ENCODE peak calls at places on chromosomes 11 and 22, in eight cellular contexts. One of them, this sample, is unnamed.

GRCh38 chr11:118622376-118623290 is 15.2 kb downstream of the PHLDB1 start:
- DNase-seq in activated CD4-positive, alpha-beta T cell treated with anti-CD3 and anti-CD28 coated beads, Interleukin-2, amount 50 U/mL, for 24 hours: no peak
- DNase-seq in GM04503: peak; percentile 71
- DNase-seq in lower lobe of right lung: peak; percentile 62
- DNase-seq in myocyte: peak; percentile 97
- DNase-seq in stimulated activated CD4-positive, alpha-beta T cell treated with anti-CD3 and anti-CD28 coated beads, Interleukin-1b, Interleukin-23, amount 100 ng/mL, for 1 hour: no peak
- DNase-seq in astrocyte of the hippocampus: peak; percentile 90
- DNase-seq in lung: peak; percentile 72
- DNase-seq in this sample: peak; percentile 96

GRCh38 chr11:111069076-111069475 is 176.4 kb upstream of the POU2AF2 start:
- DNase-seq in activated CD4-positive, alpha-beta T cell treated with anti-CD3 and anti-CD28 coated beads, Interleukin-2, amount 50 U/mL, for 24 hours: no peak
- DNase-seq in GM04503: no peak
- DNase-seq in lower lobe of right lung: no peak
- DNase-seq in myocyte: no peak
- DNase-seq in stimulated activated CD4-positive, alpha-beta T cell treated with anti-CD3 and anti-CD28 coated beads, Interleukin-1b, Interleukin-23, amount 100 ng/mL, for 1 hour: no peak
- DNase-seq in astrocyte of the hippocampus: no peak
- DNase-seq in lung: no peak
- DNase-seq in this sample: no peak

GRCh38 chr11:76510060-76511047 is 65.5 kb downstream of the EMSY start:
- DNase-seq in activated CD4-positive, alpha-beta T cell treated with anti-CD3 and anti-CD28 coated beads, Interleukin-2, amount 50 U/mL, for 24 hours: no peak
- DNase-seq in GM04503: peak; percentile 13
- DNase-seq in lower lobe of right lung: no peak
- DNase-seq in myocyte: no peak
- DNase-seq in stimulated activated CD4-positive, alpha-beta T cell treated with anti-CD3 and anti-CD28 coated beads, Interleukin-1b, Interleukin-23, amount 100 ng/mL, for 1 hour: no peak
- DNase-seq in astrocyte of the hippocampus: peak; percentile 82
- DNase-seq in lung: no peak
- DNase-seq in this sample: peak; percentile 75

GRCh38 chr11:119506436-119506835 is 83.5 kb upstream of the THY1 start:
- DNase-seq in activated CD4-positive, alpha-beta T cell treated with anti-CD3 and anti-CD28 coated beads, Interleukin-2, amount 50 U/mL, for 24 hours: no peak
- DNase-seq in GM04503: no peak
- DNase-seq in lower lobe of right lung: no peak
- DNase-seq in myocyte: no peak
- DNase-seq in stimulated activated CD4-positive, alpha-beta T cell treated with anti-CD3 and anti-CD28 coated beads, Interleukin-1b, Interleukin-23, amount 100 ng/mL, for 1 hour: no peak
- DNase-seq in astrocyte of the hippocampus: no peak
- DNase-seq in lung: no peak
- DNase-seq in this sample: no peak

GRCh38 chr11:46050065-46050464 is 71.2 kb downstream of the PHF21A start:
- DNase-seq in activated CD4-positive, alpha-beta T cell treated with anti-CD3 and anti-CD28 coated beads, Interleukin-2, amount 50 U/mL, for 24 hours: no peak
- DNase-seq in GM04503: peak; percentile 60
- DNase-seq in lower lobe of right lung: peak; percentile 44
- DNase-seq in myocyte: peak; percentile 61
- DNase-seq in stimulated activated CD4-positive, alpha-beta T cell treated with anti-CD3 and anti-CD28 coated beads, Interleukin-1b, Interleukin-23, amount 100 ng/mL, for 1 hour: no peak
- DNase-seq in astrocyte of the hippocampus: peak; percentile 96
- DNase-seq in lung: peak; percentile 63
- DNase-seq in this sample: peak; percentile 82

GRCh38 chr11:11382858-11383532 is 29.9 kb upstream of the CSNK2A3 start:
- DNase-seq in activated CD4-positive, alpha-beta T cell treated with anti-CD3 and anti-CD28 coated beads, Interleukin-2, amount 50 U/mL, for 24 hours: no peak
- DNase-seq in GM04503: no peak
- DNase-seq in lower lobe of right lung: no peak
- DNase-seq in myocyte: no peak
- DNase-seq in stimulated activated CD4-positive, alpha-beta T cell treated with anti-CD3 and anti-CD28 coated beads, Interleukin-1b, Interleukin-23, amount 100 ng/mL, for 1 hour: no peak
- DNase-seq in astrocyte of the hippocampus: no peak
- DNase-seq in lung: no peak
- DNase-seq in this sample: no peak

GRCh38 chr11:103907548-103908455 is 128.6 kb upstream of the DDI1 start:
- DNase-seq in activated CD4-positive, alpha-beta T cell treated with anti-CD3 and anti-CD28 coated beads, Interleukin-2, amount 50 U/mL, for 24 hours: no peak
- DNase-seq in GM04503: no peak
- DNase-seq in lower lobe of right lung: no peak
- DNase-seq in myocyte: no peak
- DNase-seq in stimulated activated CD4-positive, alpha-beta T cell treated with anti-CD3 and anti-CD28 coated beads, Interleukin-1b, Interleukin-23, amount 100 ng/mL, for 1 hour: no peak
- DNase-seq in astrocyte of the hippocampus: peak; percentile 38
- DNase-seq in lung: no peak
- DNase-seq in this sample: no peak

GRCh38 chr22:19497245-19497644 is 17.5 kb downstream of the CDC45 start:
- DNase-seq in activated CD4-positive, alpha-beta T cell treated with anti-CD3 and anti-CD28 coated beads, Interleukin-2, amount 50 U/mL, for 24 hours: no peak
- DNase-seq in GM04503: no peak
- DNase-seq in lower lobe of right lung: no peak
- DNase-seq in myocyte: peak; percentile 98
- DNase-seq in stimulated activated CD4-positive, alpha-beta T cell treated with anti-CD3 and anti-CD28 coated beads, Interleukin-1b, Interleukin-23, amount 100 ng/mL, for 1 hour: no peak
- DNase-seq in astrocyte of the hippocampus: peak; percentile 92
- DNase-seq in lung: no peak
- DNase-seq in this sample: peak; percentile 69

GRCh38 chr22:30252411-30253204 is 6.0 kb upstream of the LIF start:
- DNase-seq in activated CD4-positive, alpha-beta T cell treated with anti-CD3 and anti-CD28 coated beads, Interleukin-2, amount 50 U/mL, for 24 hours: no peak
- DNase-seq in GM04503: no peak
- DNase-seq in lower lobe of right lung: no peak
- DNase-seq in myocyte: no peak
- DNase-seq in stimulated activated CD4-positive, alpha-beta T cell treated with anti-CD3 and anti-CD28 coated beads, Interleukin-1b, Interleukin-23, amount 100 ng/mL, for 1 hour: no peak
- DNase-seq in astrocyte of the hippocampus: peak; percentile 47
- DNase-seq in lung: no peak
- DNase-seq in this sample: peak; percentile 83

GRCh38 chr11:1992111-1992510 is 5.5 kb downstream of the H19 start:
- DNase-seq in activated CD4-positive, alpha-beta T cell treated with anti-CD3 and anti-CD28 coated beads, Interleukin-2, amount 50 U/mL, for 24 hours: no peak
- DNase-seq in GM04503: no peak
- DNase-seq in lower lobe of right lung: no peak
- DNase-seq in myocyte: no peak
- DNase-seq in stimulated activated CD4-positive, alpha-beta T cell treated with anti-CD3 and anti-CD28 coated beads, Interleukin-1b, Interleukin-23, amount 100 ng/mL, for 1 hour: no peak
- DNase-seq in astrocyte of the hippocampus: no peak
- DNase-seq in lung: no peak
- DNase-seq in this sample: no peak

GRCh38 chr11:1862588-1863351 is 9.9 kb downstream of the LSP1 start:
- DNase-seq in activated CD4-positive, alpha-beta T cell treated with anti-CD3 and anti-CD28 coated beads, Interleukin-2, amount 50 U/mL, for 24 hours: no peak
- DNase-seq in GM04503: no peak
- DNase-seq in lower lobe of right lung: peak; percentile 46
- DNase-seq in myocyte: peak; percentile 74
- DNase-seq in stimulated activated CD4-positive, alpha-beta T cell treated with anti-CD3 and anti-CD28 coated beads, Interleukin-1b, Interleukin-23, amount 100 ng/mL, for 1 hour: no peak
- DNase-seq in astrocyte of the hippocampus: peak; percentile 68
- DNase-seq in lung: no peak
- DNase-seq in this sample: peak; percentile 51

GRCh38 chr11:114447892-114448291 is 8.6 kb downstream of the REXO2 start:
- DNase-seq in activated CD4-positive, alpha-beta T cell treated with anti-CD3 and anti-CD28 coated beads, Interleukin-2, amount 50 U/mL, for 24 hours: no peak
- DNase-seq in GM04503: peak; percentile 41
- DNase-seq in lower lobe of right lung: no peak
- DNase-seq in myocyte: no peak
- DNase-seq in stimulated activated CD4-positive, alpha-beta T cell treated with anti-CD3 and anti-CD28 coated beads, Interleukin-1b, Interleukin-23, amount 100 ng/mL, for 1 hour: no peak
- DNase-seq in astrocyte of the hippocampus: peak; percentile 38
- DNase-seq in lung: no peak
- DNase-seq in this sample: no peak

GRCh38 chr22:49205401-49205800 is 622.3 kb downstream of the BRD1 start:
- DNase-seq in activated CD4-positive, alpha-beta T cell treated with anti-CD3 and anti-CD28 coated beads, Interleukin-2, amount 50 U/mL, for 24 hours: no peak
- DNase-seq in GM04503: no peak
- DNase-seq in lower lobe of right lung: no peak
- DNase-seq in myocyte: no peak
- DNase-seq in stimulated activated CD4-positive, alpha-beta T cell treated with anti-CD3 and anti-CD28 coated beads, Interleukin-1b, Interleukin-23, amount 100 ng/mL, for 1 hour: no peak
- DNase-seq in astrocyte of the hippocampus: no peak
- DNase-seq in lung: no peak
- DNase-seq in this sample: no peak

GRCh38 chr11:68930991-68931855 is 27.5 kb downstream of the IGHMBP2 start:
- DNase-seq in activated CD4-positive, alpha-beta T cell treated with anti-CD3 and anti-CD28 coated beads, Interleukin-2, amount 50 U/mL, for 24 hours: no peak
- DNase-seq in GM04503: no peak
- DNase-seq in lower lobe of right lung: no peak
- DNase-seq in myocyte: no peak
- DNase-seq in stimulated activated CD4-positive, alpha-beta T cell treated with anti-CD3 and anti-CD28 coated beads, Interleukin-1b, Interleukin-23, amount 100 ng/mL, for 1 hour: no peak
- DNase-seq in astrocyte of the hippocampus: no peak
- DNase-seq in lung: no peak
- DNase-seq in this sample: no peak

GRCh38 chr11:43830928-43831440 is 49.6 kb upstream of the ALKBH3 start:
- DNase-seq in activated CD4-positive, alpha-beta T cell treated with anti-CD3 and anti-CD28 coated beads, Interleukin-2, amount 50 U/mL, for 24 hours: peak; percentile 5
- DNase-seq in GM04503: peak; percentile 100
- DNase-seq in lower lobe of right lung: no peak
- DNase-seq in myocyte: peak; percentile 98
- DNase-seq in stimulated activated CD4-positive, alpha-beta T cell treated with anti-CD3 and anti-CD28 coated beads, Interleukin-1b, Interleukin-23, amount 100 ng/mL, for 1 hour: no peak
- DNase-seq in astrocyte of the hippocampus: peak; percentile 98
- DNase-seq in lung: no peak
- DNase-seq in this sample: peak; percentile 100

GRCh38 chr11:128453444-128454336 is 133.7 kb downstream of the ETS1 start:
- DNase-seq in activated CD4-positive, alpha-beta T cell treated with anti-CD3 and anti-CD28 coated beads, Interleukin-2, amount 50 U/mL, for 24 hours: no peak
- DNase-seq in GM04503: peak; percentile 94
- DNase-seq in lower lobe of right lung: no peak
- DNase-seq in myocyte: peak; percentile 73
- DNase-seq in stimulated activated CD4-positive, alpha-beta T cell treated with anti-CD3 and anti-CD28 coated beads, Interleukin-1b, Interleukin-23, amount 100 ng/mL, for 1 hour: no peak
- DNase-seq in astrocyte of the hippocampus: peak; percentile 92
- DNase-seq in lung: peak; percentile 41
- DNase-seq in this sample: peak; percentile 96

This sample was measured in kidney tubule cell.